ENCODE peak calls at places on chromosomes 5 and 9, in six cellular contexts. One of them, this sample, is unnamed. For H3K4me1, the result is how much of the 10 kb centered on the place peaks cover.

GRCh38 chr9:74908665-74909064 is 20.9 kb upstream of the TRPM6 start:
- DNase-seq in PC-3: no peak
- DNase-seq in SK-N-SH: no peak
- DNase-seq in NT2/D1: no peak
- DNase-seq in GM23338: no peak
- DNase-seq in body of pancreas: no peak
- DNase-seq in this sample: no peak

GRCh38 chr9:22129633-22130032 is 120.5 kb upstream of the CDKN2B start:
- DNase-seq in NT2/D1: no peak
- DNase-seq in body of pancreas: no peak
- DNase-seq in GM23338: no peak
- DNase-seq in SK-N-SH: no peak
- DNase-seq in PC-3: no peak
- DNase-seq in this sample: no peak

GRCh38 chr9:133377721-133378216 is 1.6 kb downstream of the STKLD1 start:
- DNase-seq in NT2/D1: no peak
- DNase-seq in SK-N-SH: no peak
- DNase-seq in body of pancreas: no peak
- DNase-seq in PC-3: peak
- DNase-seq in GM23338: no peak
- DNase-seq in this sample: no peak

GRCh38 chr9:121557581-121558422 is 58.2 kb upstream of the GGTA1 start:
- DNase-seq in PC-3: peak
- DNase-seq in GM23338: peak
- DNase-seq in body of pancreas: peak
- DNase-seq in SK-N-SH: no peak
- DNase-seq in NT2/D1: peak
- DNase-seq in this sample: no peak

GRCh38 chr9:128684325-128685021 is 4.5 kb upstream of the SET start:
- DNase-seq in NT2/D1: no peak
- DNase-seq in GM23338: peak
- DNase-seq in SK-N-SH: no peak
- DNase-seq in PC-3: peak
- DNase-seq in body of pancreas: peak
- DNase-seq in this sample: no peak

GRCh38 chr5:83467315-83468044 is 4.1 kb upstream of the VCAN start:
- DNase-seq in NT2/D1: no peak
- DNase-seq in PC-3: peak
- DNase-seq in GM23338: peak
- DNase-seq in body of pancreas: peak
- DNase-seq in SK-N-SH: no peak
- DNase-seq in this sample: no peak

GRCh38 chr9:127852829-127853228 is 1.6 kb downstream of the ENG start:
- DNase-seq in GM23338: no peak
- DNase-seq in PC-3: no peak
- DNase-seq in NT2/D1: no peak
- DNase-seq in body of pancreas: no peak
- DNase-seq in SK-N-SH: no peak
- DNase-seq in this sample: no peak

GRCh38 chr9:125631391-125632085 is 75.5 kb downstream of the MAPKAP1 start:
- DNase-seq in SK-N-SH: peak
- DNase-seq in PC-3: peak
- DNase-seq in body of pancreas: peak
- DNase-seq in NT2/D1: no peak
- DNase-seq in GM23338: peak
- DNase-seq in this sample: no peak

GRCh38 chr5:142839711-142840441 is 69.7 kb downstream of the ARHGAP26 start:
- DNase-seq in body of pancreas: peak
- DNase-seq in GM23338: no peak
- DNase-seq in SK-N-SH: no peak
- DNase-seq in PC-3: peak
- DNase-seq in NT2/D1: no peak
- DNase-seq in this sample: no peak

GRCh38 chr5:142824391-142824790 is 54.2 kb downstream of the ARHGAP26 start:
- DNase-seq in body of pancreas: no peak
- DNase-seq in PC-3: no peak
- DNase-seq in SK-N-SH: no peak
- DNase-seq in NT2/D1: no peak
- DNase-seq in GM23338: no peak
- DNase-seq in this sample: no peak

GRCh38 chr9:76980566-76980965 is 38.9 kb upstream of the FOXB2 start:
- DNase-seq in SK-N-SH: no peak
- DNase-seq in NT2/D1: no peak
- DNase-seq in body of pancreas: no peak
- DNase-seq in PC-3: no peak
- DNase-seq in GM23338: no peak
- DNase-seq in this sample: no peak

GRCh38 chr9:7613931-7614330 is 185.6 kb downstream of the DMAC1 start:
- DNase-seq in NT2/D1: no peak
- DNase-seq in body of pancreas: no peak
- DNase-seq in GM23338: no peak
- DNase-seq in SK-N-SH: no peak
- DNase-seq in PC-3: no peak
- DNase-seq in this sample: no peak

GRCh38 chr5:68395844-68396523 is 180.4 kb downstream of the PIK3R1 start:
- DNase-seq in body of pancreas: peak
- DNase-seq in GM23338: no peak
- DNase-seq in PC-3: peak
- DNase-seq in SK-N-SH: no peak
- DNase-seq in NT2/D1: no peak
- DNase-seq in this sample: no peak

GRCh38 chr5:88778736-88779135 is 104.2 kb downstream of the MEF2C start:
- DNase-seq in NT2/D1: no peak
- DNase-seq in body of pancreas: peak
- DNase-seq in PC-3: no peak
- DNase-seq in SK-N-SH: no peak
- DNase-seq in GM23338: no peak
- DNase-seq in this sample: no peak

GRCh38 chr9:92658176-92658575 is 11.8 kb downstream of the IPPK start:
- DNase-seq in NT2/D1: no peak
- DNase-seq in body of pancreas: no peak
- DNase-seq in GM23338: no peak
- DNase-seq in SK-N-SH: no peak
- DNase-seq in PC-3: no peak
- DNase-seq in this sample: no peak

GRCh38 chr9:92655366-92655765 is 14.6 kb downstream of the IPPK start:
- DNase-seq in SK-N-SH: no peak
- DNase-seq in GM23338: no peak
- DNase-seq in NT2/D1: no peak
- DNase-seq in body of pancreas: no peak
- DNase-seq in PC-3: no peak
- DNase-seq in this sample: no peak

GRCh38 chr9:92657296-92658094 is 12.4 kb downstream of the IPPK start:
- DNase-seq in NT2/D1: no peak
- DNase-seq in body of pancreas: no peak
- DNase-seq in GM23338: peak
- DNase-seq in PC-3: no peak
- DNase-seq in SK-N-SH: no peak
- DNase-seq in this sample: no peak

GRCh38 chr9:92655896-92656536 is 13.9 kb downstream of the IPPK start:
- DNase-seq in SK-N-SH: no peak
- DNase-seq in body of pancreas: no peak
- DNase-seq in GM23338: no peak
- DNase-seq in NT2/D1: no peak
- DNase-seq in PC-3: no peak
- DNase-seq in this sample: no peak

GRCh38 chr9:92656537-92656925 is 13.4 kb downstream of the IPPK start:
- DNase-seq in PC-3: no peak
- DNase-seq in SK-N-SH: no peak
- DNase-seq in NT2/D1: no peak
- DNase-seq in GM23338: no peak
- DNase-seq in body of pancreas: no peak
- DNase-seq in this sample: no peak
- H3K4me1 ChIP-seq in PC-3: under half
- H3K4me1 ChIP-seq in SK-N-SH: under half
- H3K4me1 ChIP-seq in NT2/D1: under half
- H3K4me1 ChIP-seq in GM23338: under half
- H3K4me1 ChIP-seq in body of pancreas: under half
- H3K4me1 ChIP-seq in this sample: under half

GRCh38 chr9:95079461-95079860 is 238.0 kb downstream of the FANCC start:
- DNase-seq in SK-N-SH: no peak
- DNase-seq in PC-3: no peak
- DNase-seq in body of pancreas: no peak
- DNase-seq in GM23338: no peak
- DNase-seq in NT2/D1: no peak
- DNase-seq in this sample: no peak

GRCh38 chr9:95082401-95083084 is 235.0 kb downstream of the FANCC start:
- DNase-seq in GM23338: no peak
- DNase-seq in body of pancreas: no peak
- DNase-seq in PC-3: no peak
- DNase-seq in SK-N-SH: no peak
- DNase-seq in NT2/D1: no peak
- DNase-seq in this sample: no peak

GRCh38 chr9:95083086-95083768 is 234.3 kb downstream of the FANCC start:
- DNase-seq in GM23338: no peak
- DNase-seq in SK-N-SH: no peak
- DNase-seq in NT2/D1: no peak
- DNase-seq in PC-3: no peak
- DNase-seq in body of pancreas: no peak
- DNase-seq in this sample: no peak

GRCh38 chr9:95081998-95082397 is 235.5 kb downstream of the FANCC start:
- DNase-seq in GM23338: no peak
- DNase-seq in NT2/D1: no peak
- DNase-seq in body of pancreas: no peak
- DNase-seq in SK-N-SH: no peak
- DNase-seq in PC-3: no peak
- DNase-seq in this sample: no peak

DNA sequence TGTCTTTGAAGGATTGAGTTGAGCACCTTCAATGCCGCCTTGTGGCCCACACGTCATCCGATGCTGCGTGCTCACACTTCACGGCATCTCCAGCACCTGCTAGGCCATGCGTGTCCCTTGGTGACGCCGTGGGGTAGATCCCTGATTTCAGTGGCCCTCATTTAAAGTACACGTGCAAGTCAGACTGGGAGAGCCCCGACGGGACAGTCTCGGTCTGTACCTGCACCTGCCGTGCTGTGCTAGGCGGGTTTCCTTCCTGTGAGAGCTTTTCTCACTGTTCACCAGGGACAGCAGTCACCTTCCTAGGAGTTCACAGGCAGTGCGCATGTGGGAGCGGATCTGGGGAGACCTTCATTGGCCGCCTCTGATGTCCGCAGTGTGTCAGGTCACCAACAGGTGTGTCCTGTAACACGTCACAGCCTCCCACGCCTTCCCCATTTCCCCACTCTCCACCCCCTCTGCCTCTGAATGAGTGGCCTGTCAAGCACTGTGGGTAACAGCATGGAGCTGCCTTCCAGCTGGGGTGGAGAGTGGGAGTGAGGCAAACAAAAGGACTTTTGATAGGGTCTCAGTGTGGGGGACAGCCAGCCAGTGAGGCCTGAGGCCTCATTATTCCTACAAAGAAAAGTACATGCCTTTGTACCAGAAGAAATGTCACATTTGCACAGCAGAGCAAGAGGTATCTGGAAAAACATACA is 236.4 kb downstream of the FANCC start:
- DNase-seq in PC-3: no peak
- DNase-seq in NT2/D1: no peak
- DNase-seq in SK-N-SH: no peak
- DNase-seq in body of pancreas: no peak
- DNase-seq in GM23338: no peak
- DNase-seq in this sample: no peak
- H3K4me1 ChIP-seq in PC-3: under half
- H3K4me1 ChIP-seq in NT2/D1: under half
- H3K4me1 ChIP-seq in SK-N-SH: under half
- H3K4me1 ChIP-seq in body of pancreas: under half
- H3K4me1 ChIP-seq in GM23338: under half
- H3K4me1 ChIP-seq in this sample: under half

DNA sequence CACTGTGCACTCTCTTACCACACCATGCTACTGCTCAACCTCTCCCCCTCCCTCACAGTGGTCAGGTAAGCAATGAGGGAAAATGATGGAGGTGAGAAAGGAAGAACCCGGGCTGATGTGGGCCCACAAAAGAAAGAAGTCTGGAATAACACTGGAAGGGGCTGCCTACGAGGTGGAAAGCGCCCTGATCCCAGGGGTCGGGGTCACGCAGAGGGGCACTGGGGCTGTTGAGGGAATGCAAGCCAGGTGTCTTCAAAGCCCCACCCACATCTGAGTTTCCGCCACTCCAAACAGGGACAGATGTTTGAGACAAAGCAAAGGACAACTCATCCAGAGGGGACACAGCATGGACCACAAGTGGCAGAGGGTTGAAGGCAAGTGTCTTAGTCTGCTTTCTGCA is 4.2 kb downstream of the TNIP1 start:
- DNase-seq in SK-N-SH: no peak
- DNase-seq in PC-3: no peak
- DNase-seq in GM23338: no peak
- DNase-seq in NT2/D1: no peak
- DNase-seq in body of pancreas: no peak
- DNase-seq in this sample: no peak
- H3K4me1 ChIP-seq in SK-N-SH: under half
- H3K4me1 ChIP-seq in PC-3: half or more
- H3K4me1 ChIP-seq in GM23338: under half
- H3K4me1 ChIP-seq in NT2/D1: under half
- H3K4me1 ChIP-seq in body of pancreas: half or more
- H3K4me1 ChIP-seq in this sample: under half

GRCh38 chr5:115531787-115532367 is 12.7 kb downstream of the FEM1C start:
- DNase-seq in PC-3: peak
- DNase-seq in GM23338: no peak
- DNase-seq in NT2/D1: no peak
- DNase-seq in SK-N-SH: no peak
- DNase-seq in body of pancreas: no peak
- DNase-seq in this sample: no peak

GRCh38 chr5:115530426-115530825 is 14.1 kb downstream of the FEM1C start:
- DNase-seq in SK-N-SH: no peak
- DNase-seq in NT2/D1: no peak
- DNase-seq in PC-3: no peak
- DNase-seq in body of pancreas: no peak
- DNase-seq in GM23338: no peak
- DNase-seq in this sample: no peak

GRCh38 chr5:115531380-115531779 is 13.2 kb downstream of the FEM1C start:
- DNase-seq in NT2/D1: no peak
- DNase-seq in GM23338: no peak
- DNase-seq in SK-N-SH: no peak
- DNase-seq in PC-3: no peak
- DNase-seq in body of pancreas: no peak
- DNase-seq in this sample: no peak

GRCh38 chr5:115532517-115532916 is 12.1 kb downstream of the FEM1C start:
- DNase-seq in PC-3: peak
- DNase-seq in GM23338: no peak
- DNase-seq in body of pancreas: no peak
- DNase-seq in NT2/D1: no peak
- DNase-seq in SK-N-SH: no peak
- DNase-seq in this sample: no peak

DNA sequence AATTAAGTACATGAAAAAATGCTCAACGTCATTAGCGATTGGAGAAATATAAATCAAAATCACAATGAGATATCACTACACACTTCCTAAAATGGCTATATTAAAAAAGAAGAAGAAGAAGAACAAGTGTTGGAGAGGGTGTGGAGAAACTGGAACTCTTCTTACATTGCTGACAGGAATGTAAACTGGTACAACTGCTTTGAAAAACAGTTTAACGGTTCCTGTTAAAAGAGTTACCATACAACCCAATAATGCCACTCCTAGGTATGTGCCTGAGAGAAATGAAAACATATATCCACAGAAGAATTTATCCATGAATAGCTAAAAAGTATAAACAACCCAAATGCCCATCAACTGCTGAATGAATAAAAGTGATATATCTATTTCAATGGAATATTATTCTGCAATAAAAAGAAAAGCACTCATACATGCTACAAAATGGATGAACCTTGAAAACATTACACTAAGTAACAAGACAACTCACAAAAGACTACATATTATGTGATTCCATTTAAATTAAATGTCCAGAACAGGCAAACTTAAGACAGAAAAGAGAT is 9.0 kb downstream of the FEM1C start:
- DNase-seq in body of pancreas: no peak
- DNase-seq in NT2/D1: no peak
- DNase-seq in GM23338: no peak
- DNase-seq in PC-3: no peak
- DNase-seq in SK-N-SH: no peak
- DNase-seq in this sample: no peak
- H3K4me1 ChIP-seq in body of pancreas: half or more
- H3K4me1 ChIP-seq in NT2/D1: under half
- H3K4me1 ChIP-seq in GM23338: under half
- H3K4me1 ChIP-seq in PC-3: half or more
- H3K4me1 ChIP-seq in SK-N-SH: under half
- H3K4me1 ChIP-seq in this sample: under half

This sample was measured in iPS DF 6.9.